ENCODE peak calls at places on chromosomes 4 and X, in five cellular contexts. One of them, this sample, is unnamed.

GRCh38 chr4:8322794-8323704 is 53.5 kb downstream of the HTRA3 start:
- DNase-seq in K562: no peak
- DNase-seq in SK-N-SH: no peak
- DNase-seq in fibroblast of lung: no peak
- DNase-seq in keratinocyte: no peak
- DNase-seq in this sample: no peak

GRCh38 chr4:11675051-11675800 is 246.5 kb upstream of the HS3ST1 start:
- DNase-seq in K562: no peak
- DNase-seq in SK-N-SH: no peak
- DNase-seq in fibroblast of lung: peak
- DNase-seq in keratinocyte: no peak
- DNase-seq in this sample: no peak

GRCh38 chr4:184355111-184355604 is 119.2 kb downstream of the IRF2 start:
- DNase-seq in K562: peak
- DNase-seq in SK-N-SH: peak
- DNase-seq in fibroblast of lung: peak
- DNase-seq in keratinocyte: peak
- DNase-seq in this sample: peak

GRCh38 chr4:2817701-2818350 is 24.9 kb downstream of the SH3BP2 start:
- DNase-seq in K562: no peak
- DNase-seq in SK-N-SH: peak
- DNase-seq in fibroblast of lung: no peak
- DNase-seq in keratinocyte: no peak
- DNase-seq in this sample: peak

GRCh38 chr4:57044279-57044678 is 65.6 kb downstream of the POLR2B start:
- DNase-seq in K562: no peak
- DNase-seq in SK-N-SH: no peak
- DNase-seq in fibroblast of lung: no peak
- DNase-seq in keratinocyte: no peak
- DNase-seq in this sample: no peak

GRCh38 chr4:71230613-71231012 is 108.2 kb upstream of the SLC4A4 start:
- DNase-seq in K562: no peak
- DNase-seq in SK-N-SH: no peak
- DNase-seq in fibroblast of lung: no peak
- DNase-seq in keratinocyte: no peak
- DNase-seq in this sample: no peak

GRCh38 chrX:97398030-97398551 is 514.4 kb downstream of the RPA4 start:
- DNase-seq in K562: no peak
- DNase-seq in SK-N-SH: no peak
- DNase-seq in fibroblast of lung: peak
- DNase-seq in keratinocyte: no peak
- DNase-seq in this sample: no peak

GRCh38 chr4:148315049-148315448 is 127.2 kb downstream of the NR3C2 start:
- DNase-seq in K562: no peak
- DNase-seq in SK-N-SH: no peak
- DNase-seq in fibroblast of lung: peak
- DNase-seq in keratinocyte: no peak
- DNase-seq in this sample: no peak

GRCh38 chr4:141768954-141769353 is 132.6 kb downstream of the IL15 start:
- DNase-seq in K562: no peak
- DNase-seq in SK-N-SH: no peak
- DNase-seq in fibroblast of lung: peak
- DNase-seq in keratinocyte: no peak
- DNase-seq in this sample: no peak

GRCh38 chrX:107324493-107325310 is 118.3 kb downstream of the DNAAF6 start:
- DNase-seq in K562: peak
- DNase-seq in SK-N-SH: peak
- DNase-seq in fibroblast of lung: peak
- DNase-seq in keratinocyte: no peak
- DNase-seq in this sample: peak

GRCh38 chr4:53804719-53805118 is 213.4 kb upstream of the LNX1 start:
- DNase-seq in K562: peak
- DNase-seq in SK-N-SH: no peak
- DNase-seq in fibroblast of lung: no peak
- DNase-seq in keratinocyte: no peak
- DNase-seq in this sample: peak

GRCh38 chr4:106481801-106482200 is 113.2 kb upstream of the GIMD1 start:
- DNase-seq in K562: no peak
- DNase-seq in SK-N-SH: no peak
- DNase-seq in fibroblast of lung: no peak
- DNase-seq in keratinocyte: no peak
- DNase-seq in this sample: no peak

GRCh38 chr4:13539721-13540445 is 4.4 kb downstream of the NKX3-2 start:
- DNase-seq in K562: no peak
- DNase-seq in SK-N-SH: peak
- DNase-seq in fibroblast of lung: no peak
- DNase-seq in keratinocyte: no peak
- DNase-seq in this sample: no peak

GRCh38 chr4:183533698-183534097 is 28.8 kb downstream of the ING2 start:
- DNase-seq in K562: peak
- DNase-seq in SK-N-SH: no peak
- DNase-seq in fibroblast of lung: no peak
- DNase-seq in keratinocyte: no peak
- DNase-seq in this sample: no peak

GRCh38 chrX:101759000-101759399 is 99.3 kb upstream of the ARMCX2 start:
- DNase-seq in K562: peak
- DNase-seq in SK-N-SH: peak
- DNase-seq in fibroblast of lung: peak
- DNase-seq in keratinocyte: no peak
- DNase-seq in this sample: peak

GRCh38 chr4:80252427-80252826 is 14.0 kb upstream of the FGF5 start:
- DNase-seq in K562: no peak
- DNase-seq in SK-N-SH: no peak
- DNase-seq in fibroblast of lung: no peak
- DNase-seq in keratinocyte: no peak
- DNase-seq in this sample: no peak

GRCh38 chr4:47390438-47391125 is 72.9 kb downstream of the COMMD8 start:
- DNase-seq in K562: no peak
- DNase-seq in SK-N-SH: no peak
- DNase-seq in fibroblast of lung: peak
- DNase-seq in keratinocyte: no peak
- DNase-seq in this sample: no peak

GRCh38 chrX:56802921-56803848 is 74.1 kb downstream of the NBDY start:
- DNase-seq in K562: peak
- DNase-seq in SK-N-SH: peak
- DNase-seq in fibroblast of lung: peak
- DNase-seq in keratinocyte: no peak
- DNase-seq in this sample: peak

GRCh38 chr4:1247811-1248261 is 1.1 kb downstream of the CTBP1 start:
- DNase-seq in K562: no peak
- DNase-seq in SK-N-SH: no peak
- DNase-seq in fibroblast of lung: no peak
- DNase-seq in keratinocyte: no peak
- DNase-seq in this sample: no peak

DNA sequence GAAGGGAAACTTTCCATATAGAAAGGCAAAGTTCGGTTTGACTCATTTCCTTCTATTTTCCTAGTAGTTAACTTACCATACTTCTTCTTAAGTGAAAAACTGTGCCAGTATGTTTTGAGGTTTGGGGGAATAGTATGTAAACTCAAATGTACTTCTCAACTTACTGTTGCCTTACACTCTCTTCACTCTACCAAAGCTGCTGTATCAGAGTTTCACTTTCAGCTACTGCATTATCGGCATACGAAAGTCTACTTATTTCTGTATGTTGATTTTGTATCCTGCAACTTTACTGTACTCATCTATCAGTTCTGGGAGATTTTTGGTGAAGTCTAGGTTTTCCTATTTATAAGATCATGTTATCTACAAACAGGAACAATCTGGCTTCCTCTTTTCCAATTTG is 932.7 kb downstream of the FAT4 start:
- DNase-seq in K562: no peak
- DNase-seq in SK-N-SH: no peak
- DNase-seq in fibroblast of lung: no peak
- DNase-seq in keratinocyte: no peak
- DNase-seq in this sample: no peak
- H2AFZ ChIP-seq in K562: peak
- H2AFZ ChIP-seq in SK-N-SH: peak
- H2AFZ ChIP-seq in fibroblast of lung: no peak
- H2AFZ ChIP-seq in keratinocyte: no peak
- H2AFZ ChIP-seq in this sample: no peak

GRCh38 chr4:83109480-83110221 is 4.9 kb downstream of the PLAC8 start:
- DNase-seq in K562: no peak
- DNase-seq in SK-N-SH: peak
- DNase-seq in fibroblast of lung: peak
- DNase-seq in keratinocyte: no peak
- DNase-seq in this sample: peak
- H3K27ac ChIP-seq in K562: no peak
- H3K27ac ChIP-seq in SK-N-SH: peak
- H3K27ac ChIP-seq in fibroblast of lung: no peak
- H3K27ac ChIP-seq in keratinocyte: peak
- H3K27ac ChIP-seq in this sample: peak

GRCh38 chr4:32778938-32779337 is 2058.8 kb downstream of the PCDH7 start:
- DNase-seq in K562: no peak
- DNase-seq in SK-N-SH: no peak
- DNase-seq in fibroblast of lung: no peak
- DNase-seq in keratinocyte: no peak
- DNase-seq in this sample: no peak

GRCh38 chr4:32778025-32778424 is 2057.9 kb downstream of the PCDH7 start:
- DNase-seq in K562: no peak
- DNase-seq in SK-N-SH: no peak
- DNase-seq in fibroblast of lung: no peak
- DNase-seq in keratinocyte: no peak
- DNase-seq in this sample: no peak

GRCh38 chr4:32776435-32777203 is 2056.4 kb downstream of the PCDH7 start:
- DNase-seq in K562: no peak
- DNase-seq in SK-N-SH: no peak
- DNase-seq in fibroblast of lung: no peak
- DNase-seq in keratinocyte: no peak
- DNase-seq in this sample: no peak

GRCh38 chr4:32775049-32775448 is 2054.9 kb downstream of the PCDH7 start:
- DNase-seq in K562: no peak
- DNase-seq in SK-N-SH: peak
- DNase-seq in fibroblast of lung: peak
- DNase-seq in keratinocyte: no peak
- DNase-seq in this sample: peak
- H2AFZ ChIP-seq in K562: no peak
- H2AFZ ChIP-seq in SK-N-SH: peak
- H2AFZ ChIP-seq in fibroblast of lung: no peak
- H2AFZ ChIP-seq in keratinocyte: no peak
- H2AFZ ChIP-seq in this sample: no peak

DNA sequence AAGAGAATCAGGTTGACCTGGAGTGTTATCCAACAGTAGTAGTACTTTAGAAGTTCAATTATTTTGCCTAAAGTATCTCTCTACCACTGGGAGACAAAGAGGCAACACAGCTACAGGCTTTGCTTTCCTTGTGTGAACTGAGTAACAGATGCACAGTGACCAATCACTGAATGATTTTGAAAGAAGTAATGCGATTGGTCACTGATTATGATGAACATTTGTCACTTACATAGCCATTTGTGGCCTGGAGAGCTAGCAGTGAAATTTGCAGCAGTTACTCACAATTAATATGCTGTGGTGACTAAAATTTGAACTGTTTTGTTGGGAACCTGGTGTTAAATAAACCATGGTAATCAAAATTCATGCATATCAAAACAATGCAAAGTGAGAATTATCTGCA is 508.7 kb upstream of the DIPK2B start:
- DNase-seq in K562: no peak
- DNase-seq in SK-N-SH: no peak
- DNase-seq in fibroblast of lung: peak
- DNase-seq in keratinocyte: peak
- DNase-seq in this sample: no peak
- H3K27ac ChIP-seq in K562: no peak
- H3K27ac ChIP-seq in SK-N-SH: peak
- H3K27ac ChIP-seq in fibroblast of lung: peak
- H3K27ac ChIP-seq in keratinocyte: peak
- H3K27ac ChIP-seq in this sample: no peak

DNA sequence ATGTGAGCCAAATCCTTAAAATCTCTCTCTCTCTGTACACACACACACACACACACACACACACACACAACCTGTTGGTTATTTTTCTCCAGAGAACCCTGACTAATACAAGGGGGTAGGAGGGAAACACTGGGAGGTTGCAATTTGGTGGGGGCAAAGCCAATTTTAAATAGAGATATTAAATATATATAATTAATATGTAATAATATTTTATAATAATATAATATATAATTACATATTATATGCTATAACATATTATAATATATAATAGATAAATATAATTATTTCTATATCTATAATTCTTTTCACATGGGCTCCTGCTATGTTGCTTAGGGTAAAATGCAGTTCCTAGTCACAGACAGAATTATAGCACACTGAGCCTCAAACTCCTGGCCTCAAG is 1354.2 kb downstream of the FSTL5 start:
- DNase-seq in K562: no peak
- DNase-seq in SK-N-SH: no peak
- DNase-seq in fibroblast of lung: no peak
- DNase-seq in keratinocyte: no peak
- DNase-seq in this sample: no peak
- H2AFZ ChIP-seq in K562: no peak
- H2AFZ ChIP-seq in SK-N-SH: no peak
- H2AFZ ChIP-seq in fibroblast of lung: no peak
- H2AFZ ChIP-seq in keratinocyte: no peak
- H2AFZ ChIP-seq in this sample: no peak